ENCODE peak calls at places on chromosomes 3 and 15, in four cellular contexts. One of them, this sample, is unnamed. For H3K4me1, the result is how much of the 10 kb centered on the place peaks cover.

GRCh38 chr15:55791576-55792400 is 48.8 kb upstream of the PRTG start:
- DNase-seq in pancreas: no peak
- DNase-seq in stomach: no peak
- DNase-seq in right cardiac atrium: no peak
- DNase-seq in this sample: peak

GRCh38 chr3:33134026-33134625 is 20.3 kb downstream of the CRTAP start:
- DNase-seq in pancreas: no peak
- DNase-seq in stomach: no peak
- DNase-seq in right cardiac atrium: no peak
- DNase-seq in this sample: no peak

GRCh38 chr3:129585949-129586657 is 20.4 kb downstream of the PLXND1 start:
- DNase-seq in pancreas: no peak
- DNase-seq in stomach: no peak
- DNase-seq in right cardiac atrium: peak
- DNase-seq in this sample: no peak

GRCh38 chr3:73571238-73571741 is 53.5 kb downstream of the PDZRN3 start:
- DNase-seq in pancreas: no peak
- DNase-seq in stomach: no peak
- DNase-seq in right cardiac atrium: no peak
- DNase-seq in this sample: no peak

GRCh38 chr15:28935316-28935715 is 49.5 kb downstream of the APBA2 start:
- DNase-seq in pancreas: peak
- DNase-seq in stomach: no peak
- DNase-seq in right cardiac atrium: no peak
- DNase-seq in this sample: no peak

GRCh38 chr3:112074616-112075497 is 11.3 kb upstream of the C3orf52 start:
- DNase-seq in pancreas: peak
- DNase-seq in stomach: peak
- DNase-seq in right cardiac atrium: no peak
- DNase-seq in this sample: peak

GRCh38 chr3:195450731-195451229 is 8.0 kb upstream of the ACAP2 start:
- DNase-seq in pancreas: no peak
- DNase-seq in stomach: no peak
- DNase-seq in right cardiac atrium: no peak
- DNase-seq in this sample: no peak

GRCh38 chr3:140440446-140440845 is 237.4 kb upstream of the TRIM42 start:
- DNase-seq in pancreas: no peak
- DNase-seq in stomach: no peak
- DNase-seq in right cardiac atrium: no peak
- DNase-seq in this sample: peak

GRCh38 chr3:39919281-39919680 is 109.9 kb downstream of the MYRIP start:
- DNase-seq in pancreas: no peak
- DNase-seq in stomach: no peak
- DNase-seq in right cardiac atrium: no peak
- DNase-seq in this sample: no peak

GRCh38 chr3:15623535-15624450 is 22.2 kb downstream of the BTD start:
- DNase-seq in pancreas: no peak
- DNase-seq in stomach: no peak
- DNase-seq in right cardiac atrium: no peak
- DNase-seq in this sample: no peak

GRCh38 chr3:48563382-48563918 is at the start of gene UCN2:
- DNase-seq in pancreas: peak
- DNase-seq in stomach: no peak
- DNase-seq in right cardiac atrium: no peak
- DNase-seq in this sample: no peak

GRCh38 chr15:90550919-90551318 is 21.2 kb downstream of the CRTC3 start:
- DNase-seq in pancreas: no peak
- DNase-seq in stomach: no peak
- DNase-seq in right cardiac atrium: no peak
- DNase-seq in this sample: no peak

GRCh38 chr3:354433-354832 is 157.9 kb downstream of the CHL1 start:
- DNase-seq in pancreas: no peak
- DNase-seq in stomach: no peak
- DNase-seq in right cardiac atrium: no peak
- DNase-seq in this sample: no peak

GRCh38 chr3:76679510-76679909 is 360.4 kb upstream of the ROBO2 start:
- DNase-seq in pancreas: no peak
- DNase-seq in stomach: no peak
- DNase-seq in right cardiac atrium: no peak
- DNase-seq in this sample: no peak

GRCh38 chr15:22224241-22224671 is 143.9 kb downstream of the OR4M2 start:
- DNase-seq in pancreas: no peak
- DNase-seq in stomach: no peak
- DNase-seq in right cardiac atrium: no peak
- DNase-seq in this sample: no peak

GRCh38 chr3:143975549-143976152 is 4.0 kb downstream of the DIPK2A start:
- DNase-seq in pancreas: no peak
- DNase-seq in stomach: no peak
- DNase-seq in right cardiac atrium: no peak
- DNase-seq in this sample: no peak
- H3K27ac ChIP-seq in pancreas: no peak
- H3K27ac ChIP-seq in stomach: no peak
- H3K27ac ChIP-seq in right cardiac atrium: no peak
- H3K27ac ChIP-seq in this sample: peak

DNA sequence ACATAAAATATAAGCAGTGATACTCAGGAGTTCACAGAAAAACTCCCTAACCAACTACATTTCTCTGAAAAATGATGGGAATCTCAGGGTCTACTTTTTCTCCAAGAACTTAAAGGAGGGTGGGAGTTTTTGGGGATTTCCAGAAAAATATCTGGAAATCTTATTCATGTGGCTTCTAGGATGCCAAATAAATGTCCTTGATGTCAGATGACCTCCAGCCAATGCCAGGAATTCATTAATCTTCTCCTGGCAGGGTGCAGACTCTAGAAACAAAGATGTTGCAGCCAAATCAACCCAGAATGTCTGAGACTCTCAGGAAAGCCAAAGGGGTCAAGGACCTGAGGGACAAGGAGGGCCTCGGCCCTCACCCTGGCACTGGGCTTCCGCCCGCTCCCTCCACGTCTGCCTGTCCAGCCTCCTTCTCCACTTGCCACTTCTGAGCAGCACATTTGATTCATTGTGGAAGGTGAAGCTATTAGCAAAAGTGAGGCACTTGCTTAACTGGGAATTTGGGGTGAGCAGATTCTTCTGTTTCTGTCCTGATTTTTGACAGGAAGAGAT is 61.9 kb upstream of the HEG1 start:
- DNase-seq in pancreas: no peak
- DNase-seq in stomach: no peak
- DNase-seq in right cardiac atrium: no peak
- DNase-seq in this sample: no peak
- H3K4me1 ChIP-seq in pancreas: under half
- H3K4me1 ChIP-seq in stomach: under half
- H3K4me1 ChIP-seq in right cardiac atrium: under half
- H3K4me1 ChIP-seq in this sample: under half

GRCh38 chr15:69849232-69849610 is 248.5 kb downstream of the TLE3 start:
- DNase-seq in pancreas: no peak
- DNase-seq in stomach: no peak
- DNase-seq in right cardiac atrium: no peak
- DNase-seq in this sample: no peak
- H3K27ac ChIP-seq in pancreas: no peak
- H3K27ac ChIP-seq in stomach: no peak
- H3K27ac ChIP-seq in right cardiac atrium: no peak
- H3K27ac ChIP-seq in this sample: no peak

GRCh38 chr3:194277547-194278091 is 73.5 kb downstream of the CPN2 start:
- DNase-seq in pancreas: no peak
- DNase-seq in stomach: no peak
- DNase-seq in right cardiac atrium: peak
- DNase-seq in this sample: no peak

GRCh38 chr3:194276768-194277546 is 74.2 kb downstream of the CPN2 start:
- DNase-seq in pancreas: peak
- DNase-seq in stomach: no peak
- DNase-seq in right cardiac atrium: peak
- DNase-seq in this sample: no peak

GRCh38 chr3:194274424-194275085 is 76.6 kb downstream of the CPN2 start:
- DNase-seq in pancreas: no peak
- DNase-seq in stomach: no peak
- DNase-seq in right cardiac atrium: no peak
- DNase-seq in this sample: peak

GRCh38 chr3:194275231-194275671 is 75.9 kb downstream of the CPN2 start:
- DNase-seq in pancreas: peak
- DNase-seq in stomach: no peak
- DNase-seq in right cardiac atrium: no peak
- DNase-seq in this sample: no peak

DNA sequence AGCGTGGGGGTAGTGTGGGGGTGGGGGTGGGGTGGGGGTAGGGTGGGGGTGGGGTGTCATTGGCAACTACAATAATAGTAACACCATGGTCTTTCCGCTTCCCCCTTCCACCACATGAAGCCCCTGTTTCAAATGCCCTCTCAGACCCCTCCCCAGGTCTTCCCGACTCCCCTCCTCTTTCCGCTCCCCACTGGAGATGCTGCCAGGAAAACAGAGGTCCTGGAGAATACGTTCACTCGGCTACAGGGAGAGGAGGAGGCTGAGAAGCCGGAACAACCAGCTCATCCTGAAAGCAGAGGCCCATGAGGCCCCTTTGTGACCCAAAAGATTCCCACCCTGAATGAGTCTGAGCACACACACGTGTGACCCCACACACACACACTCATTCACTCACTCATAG is 75.4 kb downstream of the CPN2 start:
- DNase-seq in pancreas: peak
- DNase-seq in stomach: no peak
- DNase-seq in right cardiac atrium: no peak
- DNase-seq in this sample: no peak
- H3K4me1 ChIP-seq in pancreas: under half
- H3K4me1 ChIP-seq in stomach: under half
- H3K4me1 ChIP-seq in right cardiac atrium: under half
- H3K4me1 ChIP-seq in this sample: half or more

This sample was measured in PC-9.